ENCODE peak calls at places on chromosomes 5 and 9, in eight cellular contexts. U is CD8-positive, alpha-beta T cell; N is pancreas; G is tibial nerve; Y is thyroid gland; X is tibial artery; R is breast epithelium; T is mucosa of descending colon. M is an unnamed sample.
A peak's percentile ranks its signal among the peaks of the same experiment; 100 is the strongest.

GRCh38 chr5:160159991-160160826 is 41.0 kb upstream of the PWWP2A start:
- DNase-seq in U (no peak), N (no peak), G (no peak), Y (no peak), X (no peak), R (no peak), T (no peak), M (no peak)

GRCh38 chr9:109904666-109905065 is 124.7 kb downstream of the PALM2AKAP2 start:
- DNase-seq in U (no peak), N (no peak), G (no peak), Y (no peak), X (no peak), R (no peak), T (no peak), M (no peak)

GRCh38 chr5:74054139-74054538 is 428.1 kb downstream of the ARHGEF28 start:
- DNase-seq in U (no peak), N (no peak), G (no peak), Y (no peak), X (no peak), R (no peak), T (no peak), M (no peak)

GRCh38 chr5:132470596-132470995 is 20.0 kb downstream of the IRF1 start:
- DNase-seq in U (no peak), N (no peak), G (no peak), Y (peak; percentile 2), X (peak; percentile 51), R (peak; percentile 43), T (no peak), M (no peak)

GRCh38 chr9:128587453-128587852 is 35.1 kb downstream of the SPTAN1 start:
- DNase-seq in U (peak; percentile 2), N (no peak), G (no peak), Y (no peak), X (no peak), R (no peak), T (no peak), M (no peak)

GRCh38 chr5:68538886-68539420 is 323.4 kb downstream of the PIK3R1 start:
- DNase-seq in U (no peak), N (no peak), G (no peak), Y (peak; percentile 53), X (no peak), R (no peak), T (no peak), M (no peak)

GRCh38 chr9:122656378-122656777 is 1.0 kb downstream of the OR1B1 start:
- DNase-seq in U (no peak), N (no peak), G (no peak), Y (no peak), X (no peak), R (no peak), T (no peak), M (no peak)

GRCh38 chr9:487429-487828 is 272.8 kb downstream of the DOCK8 start:
- DNase-seq in U (no peak), N (no peak), G (no peak), Y (no peak), X (no peak), R (no peak), T (no peak), M (no peak)

GRCh38 chr5:135133698-135134515 is 99.9 kb upstream of the PITX1 start:
- DNase-seq in U (no peak), N (no peak), G (no peak), Y (no peak), X (no peak), R (no peak), T (peak; percentile 85), M (no peak)

GRCh38 chr5:68749648-68750047 is 344.2 kb upstream of the SLC30A5 start:
- DNase-seq in U (no peak), N (no peak), G (no peak), Y (no peak), X (no peak), R (no peak), T (no peak), M (no peak)

GRCh38 chr5:676699-677076 is 16.5 kb downstream of the TPPP start:
- DNase-seq in U (no peak), N (no peak), G (no peak), Y (no peak), X (no peak), R (no peak), T (no peak), M (no peak)

GRCh38 chr9:105338308-105338707 is 93.9 kb downstream of the SLC44A1 start:
- DNase-seq in U (no peak), N (no peak), G (no peak), Y (no peak), X (no peak), R (no peak), T (no peak), M (no peak)

GRCh38 chr9:101764455-101764854 is 26.0 kb upstream of the GRIN3A start:
- DNase-seq in U (no peak), N (no peak), G (no peak), Y (no peak), X (no peak), R (no peak), T (no peak), M (no peak)

GRCh38 chr5:8446179-8446578 is 577.2 kb downstream of the MTRR start:
- DNase-seq in U (no peak), N (no peak), G (no peak), Y (no peak), X (no peak), R (no peak), T (no peak), M (no peak)

GRCh38 chr5:149141957-149142851 is 911 bp downstream of the ABLIM3 start:
- DNase-seq in U (no peak), N (no peak), G (peak; percentile 40), Y (peak; percentile 15), X (peak; percentile 74), R (no peak), T (peak; percentile 19), M (no peak)

GRCh38 chr5:1670342-1670741 is 129.3 kb downstream of the MRPL36 start:
- DNase-seq in U (no peak), N (no peak), G (no peak), Y (no peak), X (no peak), R (no peak), T (no peak), M (no peak)

GRCh38 chr9:74293479-74293878 is 203.7 kb upstream of the RORB start:
- DNase-seq in U (no peak), N (no peak), G (no peak), Y (no peak), X (no peak), R (no peak), T (no peak), M (no peak)

GRCh38 chr5:122523776-122524175 is 211.7 kb downstream of the SNCAIP start:
- DNase-seq in U (no peak), N (no peak), G (no peak), Y (no peak), X (no peak), R (no peak), T (no peak), M (no peak)

GRCh38 chr5:122062205-122062604 is 15.9 kb downstream of the LOX start:
- DNase-seq in U (no peak), N (no peak), G (no peak), Y (no peak), X (no peak), R (no peak), T (no peak), M (no peak)

GRCh38 chr9:7259544-7260241 is 501.9 kb downstream of the KDM4C start:
- DNase-seq in U (no peak), N (no peak), G (no peak), Y (no peak), X (no peak), R (no peak), T (no peak), M (no peak)
- H3K36me3 ChIP-seq in U (no peaks in the 10 kb centered on the region), N (no peaks in the 10 kb centered on the region), G (no peaks in the 10 kb centered on the region), Y (no peaks in the 10 kb centered on the region), X (no peaks in the 10 kb centered on the region), R (no peaks in the 10 kb centered on the region), T (no peaks in the 10 kb centered on the region), M (no peaks in the 10 kb centered on the region)

DNA sequence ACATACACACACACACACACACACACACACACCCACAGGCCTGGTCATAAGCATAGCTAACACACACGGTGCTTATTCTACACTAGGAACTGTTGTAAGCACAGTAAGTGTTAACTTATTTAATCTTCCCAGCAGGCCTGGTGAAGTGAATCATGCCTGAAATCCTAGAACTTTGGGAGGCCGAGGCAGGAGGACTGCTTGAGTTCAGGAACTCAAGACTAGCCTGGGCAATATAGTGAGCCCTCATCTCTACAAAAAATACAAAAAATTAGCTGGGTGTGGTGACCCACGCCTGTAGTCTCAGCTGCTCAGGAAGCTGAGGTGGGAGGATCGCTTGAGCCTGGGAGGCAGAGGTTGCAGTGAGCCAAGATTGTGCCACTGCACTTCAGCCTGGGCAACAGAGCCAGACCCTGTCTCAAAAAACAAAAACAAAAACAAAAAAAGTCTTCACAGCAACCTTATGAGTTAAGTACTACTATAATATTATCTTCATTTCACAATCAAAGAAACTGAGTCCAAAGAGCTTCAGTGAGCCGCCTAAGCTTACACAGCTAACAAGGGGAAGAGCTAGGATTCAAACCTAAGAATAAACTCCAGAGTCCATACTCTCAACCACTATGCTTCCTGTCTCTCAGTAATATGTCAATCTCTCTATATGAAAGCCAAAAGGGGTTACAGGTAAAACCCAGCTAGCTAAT is 2.3 kb downstream of the MEGF9 start:
- DNase-seq in U (no peak), N (no peak), G (no peak), Y (no peak), X (no peak), R (no peak), T (no peak), M (no peak)
- H3K4me3 ChIP-seq in U (peak overlapping the region; percentile 2), N (peak overlapping the region; percentile 79), G (peak overlapping the region; percentile 97), Y (peak overlapping the region; percentile 87), X (peak overlapping the region; percentile 91), R (peak overlapping the region; percentile 93), T (no peak overlapping the region), M (peak overlapping the region; percentile 93)

GRCh38 chr5:40834391-40834848 is 602 bp downstream of the RPL37 start:
- DNase-seq in U (peak; percentile 34), N (no peak), G (peak; percentile 9), Y (peak; percentile 25), X (no peak), R (no peak), T (peak; percentile 46), M (no peak)
- H3K36me3 ChIP-seq in U (peaks cover 44% of the 10 kb centered on the region), N (peaks cover 33% of the 10 kb centered on the region), G (peaks cover 47% of the 10 kb centered on the region), Y (peaks cover 38% of the 10 kb centered on the region), X (peaks cover 44% of the 10 kb centered on the region), R (no peaks in the 10 kb centered on the region), T (peaks cover 10% of the 10 kb centered on the region), M (peaks cover 1% of the 10 kb centered on the region)

GRCh38 chr9:33042528-33042927 is 17.5 kb downstream of the DNAJA1 start:
- DNase-seq in U (no peak), N (no peak), G (no peak), Y (no peak), X (no peak), R (no peak), T (no peak), M (peak; percentile 9)

GRCh38 chr9:33044677-33045282 is 19.7 kb downstream of the DNAJA1 start:
- DNase-seq in U (no peak), N (peak; percentile 61), G (no peak), Y (no peak), X (no peak), R (no peak), T (peak; percentile 60), M (no peak)

GRCh38 chr9:33041459-33042188 is 16.6 kb downstream of the DNAJA1 start:
- DNase-seq in U (no peak), N (no peak), G (no peak), Y (no peak), X (no peak), R (no peak), T (no peak), M (no peak)

GRCh38 chr9:33040792-33041458 is 15.9 kb downstream of the DNAJA1 start:
- DNase-seq in U (no peak), N (no peak), G (no peak), Y (no peak), X (no peak), R (no peak), T (no peak), M (no peak)

GRCh38 chr9:33044162-33044673 is 19.1 kb downstream of the DNAJA1 start:
- DNase-seq in U (peak; percentile 34), N (peak; percentile 84), G (peak; percentile 79), Y (peak; percentile 79), X (peak; percentile 92), R (peak; percentile 72), T (peak; percentile 89), M (peak; percentile 70)
- H3K4me3 ChIP-seq in U (peak overlapping the region; percentile 82), N (peak overlapping the region; percentile 58), G (peak overlapping the region; percentile 64), Y (peak overlapping the region; percentile 56), X (peak overlapping the region; percentile 58), R (peak overlapping the region; percentile 69), T (peak overlapping the region; percentile 1), M (peak overlapping the region; percentile 73)